ENCODE peak calls at places on chromosome 20, in five cellular contexts. T is HCT116, Z is GM23248, D is hepatocyte, C is PC-3. J is an unnamed sample. For H3K4me1, the result is how much of the 10 kb centered on the place peaks cover.

GRCh38 chr20:63096681-63097335 is 90.0 kb upstream of the BHLHE23 start:
- DNase-seq in T (no peak), Z (no peak), D (no peak), C (no peak), J (no peak)

GRCh38 chr20:48584391-48585249 is 243.2 kb downstream of the PREX1 start:
- DNase-seq in Z (no peak), C (no peak), D (peak), T (no peak), J (no peak)

GRCh38 chr20:13006825-13007224 is 1.9 kb upstream of the SPTLC3 start:
- DNase-seq in D (no peak), C (peak), T (no peak), Z (peak), J (no peak)

GRCh38 chr20:7772376-7772775 is 167.9 kb downstream of the HAO1 start:
- DNase-seq in T (no peak), Z (peak), D (no peak), C (no peak), J (no peak)

GRCh38 chr20:50196896-50197295 is 6.3 kb downstream of the CEBPB start:
- DNase-seq in Z (no peak), D (no peak), T (no peak), C (no peak), J (no peak)

GRCh38 chr20:25281541-25281991 is 33.7 kb downstream of the PYGB start:
- DNase-seq in D (no peak), C (no peak), T (no peak), Z (no peak), J (peak)

GRCh38 chr20:17955302-17955701 is 13.3 kb downstream of the SNX5 start:
- DNase-seq in T (no peak), Z (no peak), D (no peak), C (no peak), J (no peak)

GRCh38 chr20:21026951-21027350 is 79.2 kb downstream of the LINC00237 start:
- DNase-seq in T (no peak), C (peak), D (no peak), Z (no peak), J (no peak)

GRCh38 chr20:53028337-53029007 is 56.3 kb downstream of the TSHZ2 start:
- DNase-seq in T (no peak), C (no peak), Z (peak), D (no peak), J (no peak)

GRCh38 chr20:51386586-51386985 is 155.9 kb downstream of the NFATC2 start:
- DNase-seq in D (no peak), C (no peak), Z (no peak), T (no peak), J (peak)

GRCh38 chr20:41034239-41034638 is 5.6 kb downstream of the TOP1 start:
- DNase-seq in D (no peak), T (no peak), C (no peak), Z (no peak), J (no peak)
- H3K4me1 ChIP-seq in D (half or more), T (under half), C (under half), Z (under half), J (half or more)

DNA sequence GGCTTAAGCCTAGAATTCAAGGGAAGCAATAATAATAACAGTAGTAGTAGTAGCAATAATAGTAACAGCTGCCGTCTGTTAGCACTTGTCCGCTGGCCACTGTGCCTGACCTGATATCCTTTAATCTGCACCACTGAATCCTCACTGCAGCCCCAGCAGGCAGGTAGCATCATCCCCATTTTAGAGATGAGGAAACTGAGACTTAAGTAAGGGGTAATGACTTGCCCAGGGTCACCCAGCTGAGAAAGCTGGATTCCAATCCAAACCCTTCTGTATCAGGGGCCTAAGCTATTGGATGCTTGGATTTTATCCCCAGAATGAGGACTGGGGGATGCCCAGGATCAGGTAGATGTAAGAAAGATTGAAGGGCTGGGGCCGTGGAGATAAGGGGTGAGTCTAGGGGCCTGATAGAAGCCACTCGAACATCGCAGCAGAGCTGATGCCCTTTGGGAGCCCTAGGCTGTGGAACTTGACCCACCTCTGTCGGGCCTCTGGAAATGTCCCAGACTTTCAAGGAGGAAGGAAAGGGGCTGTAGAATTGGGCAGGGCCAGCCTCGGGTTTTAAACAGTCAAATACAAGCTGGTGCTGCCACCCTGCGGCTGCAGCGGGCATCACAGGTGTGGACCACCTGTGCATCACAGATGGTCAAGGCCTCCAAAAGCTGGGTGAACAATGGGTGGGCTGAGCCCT is 102.1 kb upstream of the MYL9 start:
- DNase-seq in Z (peak), T (peak), C (peak), D (peak), J (peak)
- TF ChIP-seq EZH2phosphoT487 in Z (no peak), T (no peak), C (no peak), D (no peak), J (no peak)

DNA sequence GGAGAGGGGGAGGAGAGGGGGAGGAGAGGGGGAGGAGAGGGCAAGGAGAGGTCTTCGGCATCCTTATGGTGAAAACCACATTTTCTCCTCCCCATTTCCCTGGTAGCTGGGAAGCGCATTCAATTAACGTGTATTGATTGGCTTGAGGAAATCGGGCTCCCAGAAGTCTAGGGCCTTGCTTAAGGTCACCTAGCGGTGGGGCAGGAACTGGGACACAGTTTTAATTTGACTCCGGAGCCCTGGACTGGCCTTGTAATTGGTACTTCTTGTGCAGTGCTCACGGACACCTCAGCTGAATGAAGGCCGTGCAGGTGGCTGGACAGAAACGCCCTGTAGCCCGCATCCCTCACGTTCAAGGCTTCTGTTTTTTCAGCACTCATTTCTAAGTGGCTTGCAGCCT is 42.8 kb downstream of the CTCFL start:
- DNase-seq in D (no peak), C (no peak), Z (no peak), T (no peak), J (peak)
- H3K4me1 ChIP-seq in D (under half), C (under half), Z (under half), T (under half), J (half or more)

DNA sequence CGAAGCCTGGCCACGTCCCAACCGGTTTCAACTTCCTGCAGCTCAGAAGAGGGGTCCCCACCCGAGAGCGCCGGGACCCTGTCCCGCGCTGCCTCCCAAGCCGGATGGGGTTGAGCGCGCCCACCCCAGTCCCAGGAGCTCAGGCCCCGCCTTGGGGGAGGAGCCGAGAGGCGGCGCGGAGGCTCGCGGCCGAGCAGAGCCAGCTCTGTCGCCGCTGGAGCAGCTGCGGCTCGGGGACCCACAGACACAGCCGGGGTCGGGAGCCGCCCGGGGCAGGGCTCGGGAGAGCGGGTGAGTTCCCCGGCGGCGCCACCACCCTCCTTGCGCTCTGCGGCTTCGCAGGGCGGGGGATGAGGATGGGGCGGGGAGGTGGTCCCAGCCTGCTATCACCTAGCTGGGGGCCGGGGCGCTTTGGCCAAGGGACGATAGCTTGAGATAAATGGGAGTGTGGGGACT is at the start of gene PPP1R16B:
- DNase-seq in D (peak), C (no peak), Z (peak), T (no peak), J (peak)
- TF ChIP-seq EZH2phosphoT487 in D (no peak), C (no peak), Z (no peak), T (no peak), J (no peak)

J was measured in OCI-LY7.